ENCODE peak calls at places on chromosome 20, in ten cellular contexts. J is amniotic epithelial cell; A is fibroblast of the aortic adventitia; Z is CD8-positive, alpha-beta T cell; K is neural progenitor cell; M is foreskin melanocyte; H is heart left ventricle; V is ecto neural progenitor cell; D is T-cell; P is EH. T is an unnamed sample.
A peak's percentile ranks its signal among the peaks of the same experiment; 100 is the strongest.

GRCh38 chr20:6525447-6526303 is 241.8 kb upstream of the BMP2 start:
- DNase-seq in J (peak; percentile 80), A (no peak), Z (no peak), K (peak; percentile 22), M (no peak), H (no peak), V (no peak), D (no peak), P (no peak), T (no peak)

GRCh38 chr20:21512634-21513180 is 1.2 kb downstream of the NKX2-2 start:
- DNase-seq in J (no peak), A (no peak), Z (no peak), K (peak; percentile 42), M (no peak), H (no peak), V (peak; percentile 52), D (no peak), P (no peak), T (no peak)

GRCh38 chr20:45934046-45934586 is 367 bp upstream of the PCIF1 start:
- DNase-seq in J (no peak), A (peak; percentile 48), Z (no peak), K (peak; percentile 72), M (peak; percentile 46), H (peak; percentile 74), V (no peak), D (no peak), P (peak; percentile 47), T (no peak)

GRCh38 chr20:25191689-25192088 is 3.8 kb upstream of the ENTPD6 start:
- DNase-seq in J (peak; percentile 81), A (no peak), Z (no peak), K (no peak), M (peak; percentile 92), H (peak; percentile 54), V (no peak), D (no peak), P (no peak), T (no peak)

GRCh38 chr20:25720285-25720684 is 23.6 kb upstream of the ZNF337 start:
- DNase-seq in J (no peak), A (no peak), Z (no peak), K (no peak), M (no peak), H (no peak), V (no peak), D (no peak), P (no peak), T (no peak)

GRCh38 chr20:7410150-7410549 is 530.1 kb downstream of the HAO1 start:
- DNase-seq in J (no peak), A (no peak), Z (no peak), K (no peak), M (no peak), H (no peak), V (no peak), D (no peak), P (no peak), T (no peak)

GRCh38 chr20:32731882-32732266 is 11.4 kb downstream of the COMMD7 start:
- DNase-seq in J (peak; percentile 63), A (no peak), Z (no peak), K (no peak), M (no peak), H (no peak), V (no peak), D (no peak), P (peak; percentile 33), T (no peak)

GRCh38 chr20:10906830-10907229 is 233.0 kb upstream of the JAG1 start:
- DNase-seq in J (no peak), A (peak; percentile 39), Z (no peak), K (no peak), M (no peak), H (no peak), V (no peak), D (no peak), P (no peak), T (no peak)

GRCh38 chr20:49468412-49468811 is 14.1 kb downstream of the KCNB1 start:
- DNase-seq in J (no peak), A (no peak), Z (no peak), K (no peak), M (no peak), H (no peak), V (no peak), D (no peak), P (no peak), T (no peak)

GRCh38 chr20:40279390-40279789 is 409.6 kb downstream of the MAFB start:
- DNase-seq in J (no peak), A (peak; percentile 81), Z (no peak), K (no peak), M (peak; percentile 93), H (peak; percentile 39), V (no peak), D (no peak), P (peak; percentile 82), T (peak; percentile 83)

GRCh38 chr20:4484431-4485057 is 237.2 kb upstream of the PRND start:
- DNase-seq in J (no peak), A (no peak), Z (no peak), K (no peak), M (no peak), H (no peak), V (no peak), D (no peak), P (no peak), T (no peak)

GRCh38 chr20:23356203-23356602 is 5.6 kb downstream of the NXT1 start:
- DNase-seq in J (no peak), A (no peak), Z (no peak), K (peak; percentile 50), M (no peak), H (no peak), V (no peak), D (no peak), P (no peak), T (no peak)

GRCh38 chr20:44247131-44247571 is at the start of gene GDAP1L1:
- DNase-seq in J (no peak), A (no peak), Z (no peak), K (peak; percentile 77), M (no peak), H (peak; percentile 28), V (peak; percentile 71), D (no peak), P (no peak), T (no peak)

GRCh38 chr20:3616250-3616649 is 46.9 kb downstream of the GFRA4 start:
- DNase-seq in J (no peak), A (peak; percentile 22), Z (no peak), K (peak; percentile 3), M (no peak), H (peak; percentile 9), V (no peak), D (no peak), P (peak; percentile 64), T (no peak)

GRCh38 chr20:54514020-54514607 is 38.7 kb downstream of the DOK5 start:
- DNase-seq in J (no peak), A (no peak), Z (no peak), K (no peak), M (no peak), H (no peak), V (no peak), D (no peak), P (no peak), T (no peak)

GRCh38 chr20:64159711-64160110 is 4.5 kb upstream of the MYT1 start:
- DNase-seq in J (no peak), A (no peak), Z (no peak), K (no peak), M (no peak), H (no peak), V (no peak), D (no peak), P (no peak), T (no peak)